ENCODE peak calls at places on chromosomes 12 and 14, in eight cellular contexts. C, Y, Q, P, T, K, L and E are unnamed samples.

GRCh38 chr12:47023944-47024343 is 55.5 kb upstream of the PCED1B start:
- DNase-seq in K (no peak), C (no peak), Q (no peak), Y (no peak), P (no peak), L (no peak), T (no peak), E (no peak)

GRCh38 chr12:6451348-6452244 is at the start of gene TAPBPL:
- DNase-seq in C (peak; percentile 87), T (peak; percentile 89), Y (peak; percentile 95), Q (peak; percentile 89), P (peak; percentile 84), L (peak; percentile 78), K (no peak), E (peak; percentile 77)

GRCh38 chr14:91158091-91158790 is 44.4 kb downstream of the DGLUCY start:
- DNase-seq in K (no peak), P (peak; percentile 42), Q (peak; percentile 43), Y (no peak), L (no peak), C (no peak), T (no peak), E (no peak)

GRCh38 chr14:100874051-100874410 is 29.5 kb downstream of the RTL1 start:
- DNase-seq in Q (no peak), L (no peak), P (peak; percentile 4), Y (no peak), K (no peak), T (peak; percentile 31), C (no peak), E (no peak)

GRCh38 chr12:130280226-130280625 is 57.5 kb upstream of the PIWIL1 start:
- DNase-seq in C (peak; percentile 31), K (no peak), L (no peak), Q (no peak), P (no peak), Y (no peak), T (no peak), E (no peak)

GRCh38 chr12:107748472-107748871 is 12.5 kb downstream of the PRDM4 start:
- DNase-seq in K (peak; percentile 38), Q (no peak), L (no peak), T (no peak), C (no peak), Y (no peak), P (no peak), E (no peak)

GRCh38 chr14:103879570-103880333 is 32.4 kb upstream of the PPP1R13B start:
- DNase-seq in T (no peak), P (peak; percentile 59), Q (peak; percentile 84), K (no peak), L (no peak), C (no peak), Y (peak; percentile 88), E (no peak)

GRCh38 chr12:55687746-55688145 is 20.0 kb downstream of the ITGA7 start:
- DNase-seq in C (no peak), P (no peak), Q (no peak), K (no peak), Y (no peak), L (no peak), T (no peak), E (no peak)

GRCh38 chr12:52395761-52396434 is 10.2 kb downstream of the KRT82 start:
- DNase-seq in K (no peak), T (no peak), L (no peak), Y (no peak), Q (peak; percentile 28), C (no peak), P (no peak), E (no peak)

DNA sequence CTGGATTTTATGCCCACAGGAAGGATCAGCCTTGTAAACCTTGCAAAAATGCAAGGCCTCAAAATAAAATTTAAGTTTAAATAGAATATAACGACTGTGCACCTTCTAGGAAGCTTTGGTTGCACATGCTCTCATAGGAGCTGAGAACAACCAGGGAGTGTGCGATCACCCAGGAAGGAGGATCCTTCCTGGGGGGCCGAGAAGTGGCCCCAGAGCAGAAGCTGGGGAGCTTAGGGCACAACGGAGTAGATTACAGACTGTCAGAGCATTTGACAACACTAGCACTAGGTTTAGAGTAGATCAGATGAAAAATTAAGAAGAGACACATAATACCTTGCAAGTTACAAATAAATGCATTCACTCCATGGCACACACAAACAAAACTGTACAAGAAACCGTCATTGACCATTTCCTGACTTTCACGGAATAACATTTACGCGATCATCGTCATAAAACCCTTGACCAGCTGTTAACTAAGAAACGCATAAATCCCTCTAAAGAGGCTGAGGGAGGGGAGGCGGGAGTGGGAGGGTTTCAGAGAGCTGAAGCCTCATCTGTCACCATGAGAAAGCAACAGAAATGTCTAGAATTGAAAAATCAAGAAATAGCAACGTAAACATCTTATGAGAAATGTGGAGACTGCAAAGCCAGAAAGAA is 13.0 kb upstream of the CCDC85C start:
- DNase-seq in Y (no peak), C (no peak), T (no peak), L (no peak), P (no peak), Q (no peak), K (no peak), E (no peak)
- H3K27ac ChIP-seq in Y (no peak overlapping the region), C (no peak overlapping the region), T (no peak overlapping the region), L (no peak overlapping the region), P (no peak overlapping the region), Q (no peak overlapping the region), K (no peak overlapping the region), E (no peak overlapping the region)

GRCh38 chr14:47490353-47490752 is 185.1 kb downstream of the MDGA2 start:
- DNase-seq in C (no peak), Q (no peak), Y (no peak), P (no peak), K (no peak), L (no peak), T (no peak), E (no peak)
- H3K27ac ChIP-seq in C (no peak overlapping the region), Q (no peak overlapping the region), Y (no peak overlapping the region), P (no peak overlapping the region), K (no peak overlapping the region), L (no peak overlapping the region), T (no peak overlapping the region), E (no peak overlapping the region)

GRCh38 chr12:110622582-110622981 is 8.7 kb downstream of the TCTN1 start:
- DNase-seq in Y (no peak), T (no peak), Q (no peak), C (no peak), P (no peak), L (no peak), K (no peak), E (no peak)
- H3K27ac ChIP-seq in Y (no peak overlapping the region), T (no peak overlapping the region), Q (no peak overlapping the region), C (no peak overlapping the region), P (no peak overlapping the region), L (no peak overlapping the region), K (no peak overlapping the region), E (no peak overlapping the region)

DNA sequence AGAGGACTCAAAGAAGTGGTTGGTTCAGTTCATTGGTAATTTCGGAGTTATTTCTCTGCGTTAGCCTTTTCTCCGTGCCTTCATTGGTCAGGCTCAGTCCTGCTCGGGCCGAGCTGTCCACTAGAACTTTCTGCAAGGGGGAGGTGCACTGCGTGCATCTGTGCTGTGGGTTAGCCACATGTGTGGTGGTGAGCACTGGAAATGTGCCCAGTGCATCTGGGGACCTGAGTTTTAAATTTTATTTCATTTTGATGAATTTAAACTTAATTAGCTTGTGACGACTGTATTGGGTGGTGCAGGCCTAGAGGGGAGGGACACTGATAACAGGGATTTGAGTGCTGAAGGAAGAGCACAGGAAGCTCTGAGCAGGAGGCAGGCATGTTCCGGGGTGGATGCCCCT is 24.5 kb downstream of the SETD1B start:
- DNase-seq in C (no peak), L (no peak), K (no peak), P (no peak), Q (no peak), Y (peak; percentile 81), T (no peak), E (no peak)
- H3K27ac ChIP-seq in C (no peak overlapping the region), L (no peak overlapping the region), K (no peak overlapping the region), P (no peak overlapping the region), Q (no peak overlapping the region), Y (no peak overlapping the region), T (no peak overlapping the region), E (no peak overlapping the region)

GRCh38 chr14:75425443-75425842 is 2.4 kb upstream of the JDP2 start:
- DNase-seq in C (no peak), Y (no peak), L (no peak), P (no peak), Q (no peak), K (no peak), T (no peak), E (no peak)

GRCh38 chr14:75426332-75427125 is 1.3 kb upstream of the JDP2 start:
- DNase-seq in K (no peak), Y (no peak), T (no peak), P (no peak), L (no peak), C (no peak), Q (no peak), E (no peak)

GRCh38 chr14:75428230-75429104 is 645 bp downstream of the JDP2 start:
- DNase-seq in Y (peak; percentile 70), P (peak; percentile 64), T (peak; percentile 80), C (no peak), K (no peak), L (no peak), Q (peak; percentile 63), E (peak; percentile 22)

GRCh38 chr14:75427482-75428229 is at the start of gene JDP2:
- DNase-seq in Q (peak; percentile 94), T (peak; percentile 98), K (peak; percentile 55), L (no peak), Y (peak; percentile 94), C (peak; percentile 41), P (peak; percentile 97), E (peak; percentile 85)

DNA sequence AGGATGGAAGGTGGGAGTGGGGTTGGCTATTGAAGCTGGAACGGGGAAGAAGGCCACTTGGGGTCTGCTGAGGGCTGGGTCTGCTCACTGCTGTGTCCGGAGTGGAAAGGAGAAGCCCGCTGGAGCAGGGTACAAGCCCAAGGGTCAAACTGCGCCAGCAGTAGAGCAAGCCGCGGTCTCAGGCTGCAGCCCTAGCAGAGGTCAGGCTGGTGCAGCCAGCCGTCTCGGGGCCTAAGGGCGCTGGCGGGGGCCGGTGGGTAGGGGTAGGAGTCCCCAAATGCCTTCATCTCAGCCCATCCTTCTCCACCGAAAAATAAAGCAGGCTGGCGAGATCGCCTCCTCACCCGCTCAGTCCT is 718 bp upstream of the JDP2 start:
- DNase-seq in K (no peak), C (no peak), P (peak; percentile 41), T (no peak), L (no peak), Q (peak; percentile 33), Y (no peak), E (no peak)
- H3K27ac ChIP-seq in K (peak overlapping the region; percentile 21), C (no peak overlapping the region), P (peak overlapping the region; percentile 94), T (peak overlapping the region; percentile 96), L (no peak overlapping the region), Q (peak overlapping the region; percentile 95), Y (peak overlapping the region; percentile 94), E (peak overlapping the region; percentile 88)